ENCODE peak calls at places on chromosomes 6 and 20, in five cellular contexts. S, C, R, Z and H are unnamed samples.

GRCh38 chr20:47524385-47524784 is 22.7 kb downstream of the NCOA3 start:
- DNase-seq in S (no peak), C (no peak), R (no peak), Z (no peak), H (no peak)

GRCh38 chr6:39309942-39310531 is 4.2 kb downstream of the KCNK17 start:
- DNase-seq in S (peak), C (peak), R (peak), Z (peak), H (peak)

GRCh38 chr6:151635741-151636140 is 141.9 kb downstream of the CCDC170 start:
- DNase-seq in S (no peak), C (no peak), R (no peak), Z (no peak), H (no peak)

GRCh38 chr6:121934461-121934860 is 465.0 kb upstream of the HSF2 start:
- DNase-seq in S (no peak), C (no peak), R (no peak), Z (no peak), H (no peak)

GRCh38 chr20:53723621-53724020 is 130.0 kb upstream of the ZNF217 start:
- DNase-seq in S (no peak), C (no peak), R (no peak), Z (no peak), H (no peak)

GRCh38 chr6:169250660-169251059 is 3.0 kb downstream of the THBS2 start:
- DNase-seq in S (peak), C (peak), R (peak), Z (peak), H (peak)

GRCh38 chr20:57647006-57647932 is 27.0 kb upstream of the ZBP1 start:
- DNase-seq in S (no peak), C (no peak), R (no peak), Z (no peak), H (no peak)

GRCh38 chr20:17679786-17680127 is 2.3 kb downstream of the RRBP1 start:
- DNase-seq in S (no peak), C (no peak), R (no peak), Z (no peak), H (no peak)

GRCh38 chr20:32487381-32487780 is 97.8 kb downstream of the NOL4L start:
- DNase-seq in S (no peak), C (no peak), R (no peak), Z (no peak), H (no peak)

GRCh38 chr6:170271771-170272314 is 19.0 kb downstream of the DLL1 start:
- DNase-seq in S (no peak), C (no peak), R (no peak), Z (no peak), H (no peak)

GRCh38 chr20:5073154-5074049 is 46.4 kb downstream of the PCNA start:
- DNase-seq in S (peak), C (peak), R (peak), Z (peak), H (peak)

GRCh38 chr6:169229611-169230321 is 23.9 kb downstream of the THBS2 start:
- DNase-seq in S (peak), C (no peak), R (no peak), Z (no peak), H (no peak)

GRCh38 chr6:152952866-152953509 is 29.9 kb downstream of the FBXO5 start:
- DNase-seq in S (peak), C (peak), R (peak), Z (no peak), H (peak)

GRCh38 chr6:41713650-41714291 is 21.6 kb downstream of the TFEB start:
- DNase-seq in S (no peak), C (no peak), R (no peak), Z (no peak), H (peak)

GRCh38 chr6:166830185-166830890 is 126.0 kb downstream of the RNASET2 start:
- DNase-seq in S (no peak), C (no peak), R (no peak), Z (no peak), H (no peak)

GRCh38 chr20:435558-435957 is 26.8 kb downstream of the TBC1D20 start:
- DNase-seq in S (no peak), C (no peak), R (no peak), Z (no peak), H (no peak)

GRCh38 chr6:1153696-1154245 is 158.1 kb upstream of the FOXQ1 start:
- DNase-seq in S (no peak), C (no peak), R (no peak), Z (no peak), H (no peak)

GRCh38 chr20:63699466-63700198 is 3.2 kb downstream of the TNFRSF6B start:
- DNase-seq in S (no peak), C (no peak), R (no peak), Z (no peak), H (no peak)

GRCh38 chr20:60804918-60805631 is 447.0 kb upstream of the CDH4 start:
- DNase-seq in S (no peak), C (no peak), R (no peak), Z (no peak), H (no peak)

GRCh38 chr6:3431994-3432393 is 24.9 kb downstream of the SLC22A23 start:
- DNase-seq in S (no peak), C (no peak), R (peak), Z (no peak), H (peak)

GRCh38 chr6:102485480-102485879 is 1092.0 kb downstream of the GRIK2 start:
- DNase-seq in S (no peak), C (no peak), R (no peak), Z (no peak), H (no peak)

GRCh38 chr6:43990275-43990626 is 137.0 kb downstream of the MRPL14 start:
- DNase-seq in S (no peak), C (no peak), R (no peak), Z (no peak), H (no peak)

GRCh38 chr20:11195169-11195568 is 521.4 kb upstream of the JAG1 start:
- DNase-seq in S (no peak), C (no peak), R (no peak), Z (no peak), H (no peak)

GRCh38 chr20:36754656-36755222 is 8.8 kb upstream of the NDRG3 start:
- DNase-seq in S (peak), C (peak), R (peak), Z (peak), H (peak)

GRCh38 chr6:139853302-139853992 is 479.0 kb upstream of the CITED2 start:
- DNase-seq in S (no peak), C (no peak), R (no peak), Z (no peak), H (no peak)

GRCh38 chr20:31860431-31861345 is 9.6 kb downstream of the DUSP15 start:
- DNase-seq in S (no peak), C (no peak), R (peak), Z (peak), H (peak)

GRCh38 chr6:104656235-104656634 is 203.5 kb downstream of the HACE1 start:
- DNase-seq in S (no peak), C (no peak), R (no peak), Z (no peak), H (no peak)

GRCh38 chr20:11553603-11554002 is 364.1 kb upstream of the BTBD3 start:
- DNase-seq in S (peak), C (peak), R (peak), Z (no peak), H (peak)

GRCh38 chr6:32118782-32119628 is 9.0 kb downstream of the ATF6B start:
- DNase-seq in S (peak), C (peak), R (peak), Z (peak), H (peak)

GRCh38 chr6:168163096-168163731 is 84.2 kb upstream of the FRMD1 start:
- DNase-seq in S (no peak), C (peak), R (no peak), Z (no peak), H (no peak)